ENCODE peak calls at places on chromosomes 1 and 21, in five cellular contexts. Y is HCT116, N is body of pancreas, G is heart left ventricle, B is suprapubic skin. E is an unnamed sample.

GRCh38 chr1:45723248-45723930 is 27.1 kb downstream of the IPP start:
- DNase-seq in B (no peak), G (no peak), N (no peak), Y (no peak), E (no peak)

GRCh38 chr1:199311478-199312242 is 672.8 kb downstream of the PTPRC start:
- DNase-seq in B (no peak), G (no peak), N (no peak), Y (no peak), E (no peak)

GRCh38 chr1:172609528-172609927 is 49.4 kb upstream of the FASLG start:
- DNase-seq in Y (no peak), B (no peak), N (no peak), G (no peak), E (no peak)

GRCh38 chr1:185541861-185542260 is 192.3 kb upstream of the HMCN1 start:
- DNase-seq in G (no peak), N (no peak), B (no peak), Y (no peak), E (no peak)

GRCh38 chr1:150429805-150430204 is 57.4 kb upstream of the TARS2 start:
- DNase-seq in B (no peak), G (no peak), N (no peak), Y (no peak), E (no peak)

GRCh38 chr1:52759908-52760307 is 33.7 kb downstream of the ZYG11B start:
- DNase-seq in N (no peak), G (no peak), B (no peak), Y (no peak), E (no peak)

GRCh38 chr1:11158720-11159321 is 30.3 kb upstream of the ANGPTL7 start:
- DNase-seq in G (no peak), N (no peak), B (no peak), Y (no peak), E (no peak)

GRCh38 chr21:44434936-44435635 is 20.2 kb upstream of the LRRC3 start:
- DNase-seq in B (peak; percentile 70), Y (no peak), N (no peak), G (peak; percentile 11), E (no peak)

GRCh38 chr1:1073743-1074587 is at the start of gene RNF223:
- DNase-seq in N (peak; percentile 73), G (no peak), B (no peak), Y (peak; percentile 88), E (no peak)

GRCh38 chr1:18869847-18870246 is 10.4 kb upstream of the TAS1R2 start:
- DNase-seq in Y (no peak), G (no peak), N (no peak), B (no peak), E (peak; percentile 23)

GRCh38 chr21:35664683-35665082 is 395.6 kb downstream of the SETD4 start:
- DNase-seq in Y (peak; percentile 22), N (no peak), B (no peak), G (no peak), E (no peak)

GRCh38 chr1:35316264-35316663 is 47.8 kb downstream of the ZMYM4 start:
- DNase-seq in Y (no peak), B (no peak), G (no peak), N (no peak), E (no peak)

GRCh38 chr1:112058815-112059450 is 69.5 kb upstream of the KCND3 start:
- DNase-seq in Y (no peak), B (no peak), N (no peak), G (no peak), E (no peak)

GRCh38 chr21:42660118-42660470 is 6.7 kb downstream of the PDE9A start:
- DNase-seq in G (no peak), N (no peak), B (no peak), Y (no peak), E (no peak)

GRCh38 chr1:171742577-171742922 is 685 bp upstream of the VAMP4 start:
- DNase-seq in Y (no peak), B (peak; percentile 81), G (peak; percentile 41), N (peak; percentile 24), E (peak; percentile 48)

GRCh38 chr1:62299426-62300200 is 19.6 kb downstream of the KANK4 start:
- DNase-seq in G (peak; percentile 37), Y (no peak), B (no peak), N (peak; percentile 84), E (peak; percentile 11)

GRCh38 chr1:170214117-170214979 is 68.6 kb downstream of the NTMT2 start:
- DNase-seq in G (no peak), Y (no peak), N (no peak), B (no peak), E (no peak)

GRCh38 chr1:216325946-216326345 is 97.3 kb downstream of the USH2A start:
- DNase-seq in N (no peak), G (no peak), Y (no peak), B (no peak), E (no peak)

GRCh38 chr1:211424018-211424417 is 67.9 kb downstream of the RD3 start:
- DNase-seq in B (no peak), N (no peak), G (no peak), Y (no peak), E (no peak)

GRCh38 chr1:156809281-156809680 is 7.4 kb downstream of the SH2D2A start:
- DNase-seq in Y (no peak), N (no peak), B (no peak), G (no peak), E (no peak)

GRCh38 chr1:236966636-236967035 is 37.6 kb downstream of the MT1HL1 start:
- DNase-seq in G (no peak), B (no peak), Y (no peak), N (no peak), E (no peak)

GRCh38 chr1:93021539-93022134 is 57.4 kb upstream of the MTF2 start:
- DNase-seq in Y (peak; percentile 42), G (no peak), N (no peak), B (no peak), E (no peak)

GRCh38 chr1:109649380-109649987 is 6.4 kb upstream of the GSTM4 start:
- DNase-seq in G (no peak), N (no peak), B (no peak), Y (peak; percentile 18), E (no peak)

GRCh38 chr1:228146761-228147693 is 2.7 kb upstream of the GJC2 start:
- DNase-seq in G (no peak), N (no peak), B (no peak), Y (no peak), E (no peak)
- TF ChIP-seq POLR2A in G (no peak), N (no peak), B (no peak), Y (no peak), E (no peak)

GRCh38 chr1:113858982-113859381 is 12.5 kb downstream of the PTPN22 start:
- DNase-seq in N (no peak), Y (no peak), B (no peak), G (no peak), E (no peak)
- H3K36me3 ChIP-seq in N (no peaks in the 10 kb centered on the region), Y (no peaks in the 10 kb centered on the region), B (no peaks in the 10 kb centered on the region), G (no peaks in the 10 kb centered on the region), E (no peaks in the 10 kb centered on the region)

DNA sequence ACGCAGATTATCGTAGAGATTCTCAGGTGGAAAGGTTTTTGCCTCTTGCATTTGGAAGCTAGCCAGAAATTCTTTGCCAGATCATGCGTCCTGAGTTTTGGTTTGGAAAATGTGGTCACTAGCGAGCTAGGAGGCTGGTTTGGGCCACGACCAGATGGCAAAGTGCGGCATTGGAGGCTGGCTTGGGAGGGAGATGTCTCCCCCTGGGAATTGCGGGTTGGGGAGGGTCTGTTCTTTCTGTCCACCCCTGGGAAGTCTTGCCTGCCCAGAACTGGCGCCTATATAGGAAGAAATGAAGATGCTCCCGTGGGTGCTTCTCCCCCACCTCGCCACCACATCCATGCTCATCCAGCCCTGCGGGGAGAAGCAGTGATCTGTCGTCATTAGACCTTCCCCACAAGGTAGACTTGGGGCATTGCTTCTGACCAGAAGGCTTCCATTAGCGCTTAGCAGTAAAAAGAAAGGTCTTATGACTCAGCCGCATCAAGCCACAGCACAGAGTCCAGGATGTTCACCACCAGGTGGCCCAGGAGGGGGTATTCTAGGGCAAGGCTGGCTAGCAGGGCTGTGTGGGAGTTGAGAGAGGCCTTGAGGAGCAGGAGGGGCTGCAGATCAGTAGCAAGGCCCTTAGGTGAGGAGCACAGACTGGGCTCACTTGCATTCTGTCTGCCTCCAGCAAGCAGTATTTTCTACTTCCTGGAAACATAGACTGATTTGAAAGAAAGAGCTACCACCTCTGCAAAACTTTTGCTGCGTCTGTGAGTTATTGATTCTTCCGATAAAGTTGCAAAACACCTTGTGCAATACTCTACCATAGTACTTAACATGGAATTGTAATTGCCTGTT is 1.5 kb upstream of the PTP4A2 start:
- DNase-seq in B (no peak), G (no peak), N (peak; percentile 79), Y (peak; percentile 87), E (peak; percentile 73)
- TF ChIP-seq POLR2A in B (no peak), G (no peak), N (peak; percentile 67), Y (no peak), E (peak; percentile 5)

DNA sequence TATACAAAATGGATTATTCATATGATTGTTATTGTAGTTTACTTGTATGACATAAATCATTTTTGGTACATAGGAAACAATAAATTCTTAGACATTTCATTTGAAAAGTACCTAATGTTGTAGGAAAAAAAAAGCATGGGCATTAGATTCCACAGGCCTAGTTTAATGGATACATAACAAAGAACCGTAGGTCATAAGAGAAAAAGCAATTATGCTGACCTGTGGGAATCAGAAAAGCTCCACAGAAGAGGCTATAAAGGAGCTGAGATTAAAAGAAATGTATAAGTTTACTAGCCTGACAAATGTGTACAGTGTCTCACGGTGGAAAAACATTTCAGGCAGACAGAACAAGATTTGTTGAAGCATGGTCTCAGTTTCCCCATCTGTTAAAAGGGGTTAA is 3.7 kb downstream of the DEPDC1 start:
- DNase-seq in B (no peak), Y (no peak), G (no peak), N (no peak), E (no peak)
- H3K36me3 ChIP-seq in B (no peaks in the 10 kb centered on the region), Y (peaks cover 13% of the 10 kb centered on the region), G (no peaks in the 10 kb centered on the region), N (no peaks in the 10 kb centered on the region), E (no peaks in the 10 kb centered on the region)

DNA sequence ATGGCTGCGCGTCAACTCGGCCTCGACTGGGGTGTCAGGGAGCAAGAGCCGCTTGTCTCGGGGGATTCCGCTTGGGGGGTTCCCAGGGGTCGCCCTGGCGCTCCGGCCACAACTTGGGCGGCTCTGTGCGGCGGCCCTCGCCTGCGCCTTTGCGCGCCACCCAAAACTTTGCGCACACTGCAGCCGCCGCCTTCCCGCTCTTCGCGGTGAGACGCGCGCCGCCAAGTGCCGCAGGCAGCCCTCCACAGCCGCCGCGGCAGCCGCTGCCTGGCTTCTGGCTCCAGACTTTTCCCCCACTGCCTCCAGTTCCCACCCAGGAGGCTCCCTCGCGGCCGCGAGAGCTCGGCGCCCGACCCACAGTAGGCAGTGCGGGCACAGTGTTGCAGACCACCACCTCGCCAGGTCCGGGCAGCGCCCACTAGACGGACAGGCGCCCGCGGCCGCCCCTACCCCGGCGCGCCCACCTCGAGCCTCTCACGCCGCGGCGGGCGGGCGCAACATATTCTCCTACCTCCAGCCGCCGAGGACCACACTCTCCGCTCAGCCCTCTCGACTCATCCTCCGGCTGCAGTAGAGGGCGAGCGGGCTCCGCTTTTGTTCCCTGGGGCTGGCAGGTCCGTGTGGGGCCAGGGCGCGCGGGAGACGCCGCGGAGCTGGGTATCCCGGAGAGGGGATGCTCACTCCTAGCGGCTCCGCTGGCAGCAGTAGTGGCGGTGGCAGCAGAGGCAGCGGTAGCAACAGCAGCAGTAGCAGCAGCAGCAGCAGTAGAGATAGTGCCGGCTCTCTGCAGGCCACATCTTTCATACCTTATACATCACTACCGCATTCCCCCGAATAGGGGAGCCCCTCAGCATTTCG is 296.6 kb downstream of the OMA1 start:
- DNase-seq in N (no peak), Y (no peak), B (no peak), G (peak; percentile 28), E (no peak)
- TF ChIP-seq POLR2A in N (no peak), Y (no peak), B (no peak), G (no peak), E (no peak)

E was measured in thyroid gland.